ENCODE peak calls at places on chromosomes 7 and 10, in ten cellular contexts. F is neural crest cell, G is right lobe of liver, D is WTC11, M is Panc1, X is Calu3, Y is HFFc6, E is AG10803, P is BJ, U is coronary artery. S is an unnamed sample.

GRCh38 chr10:17247210-17247609 is 19.2 kb downstream of the VIM start:
- DNase-seq in D (no peak), F (no peak), Y (no peak), M (no peak), G (no peak), E (no peak), U (no peak), P (no peak), X (no peak), S (no peak)

GRCh38 chr7:1300636-1301035 is 68.0 kb downstream of the UNCX start:
- DNase-seq in D (no peak), P (no peak), U (no peak), E (no peak), X (no peak), F (no peak), Y (no peak), M (no peak), G (no peak), S (no peak)

GRCh38 chr10:34216348-34216908 is 598.7 kb downstream of the PARD3 start:
- DNase-seq in X (no peak), U (no peak), F (no peak), G (no peak), E (no peak), P (no peak), D (no peak), M (no peak), Y (no peak), S (no peak)

GRCh38 chr7:47520408-47520807 is 61.5 kb downstream of the TNS3 start:
- DNase-seq in F (no peak), M (no peak), X (no peak), Y (peak; percentile 13), U (peak; percentile 89), D (no peak), P (peak; percentile 92), E (peak; percentile 99), G (peak; percentile 60), S (no peak)

GRCh38 chr7:134298902-134299683 is 17.6 kb downstream of the SLC35B4 start:
- DNase-seq in P (no peak), X (no peak), G (peak; percentile 38), D (no peak), E (no peak), M (no peak), Y (no peak), U (no peak), F (no peak), S (no peak)

GRCh38 chr7:6367701-6368211 is 80.0 kb downstream of the DAGLB start:
- DNase-seq in M (no peak), F (no peak), U (no peak), G (no peak), E (peak; percentile 46), Y (peak; percentile 49), P (no peak), X (no peak), D (no peak), S (no peak)

GRCh38 chr10:79235765-79236755 is 111.2 kb upstream of the PPIF start:
- DNase-seq in X (no peak), F (no peak), M (no peak), Y (no peak), P (no peak), U (no peak), E (no peak), D (peak; percentile 53), G (no peak), S (no peak)

GRCh38 chr7:117791877-117792780 is 81.1 kb downstream of the CTTNBP2 start:
- DNase-seq in M (no peak), X (no peak), Y (no peak), G (no peak), E (no peak), P (no peak), D (no peak), U (no peak), F (no peak), S (no peak)

GRCh38 chr10:2351566-2351965 is 614.2 kb upstream of the ADARB2 start:
- DNase-seq in M (no peak), E (no peak), U (no peak), X (no peak), Y (no peak), G (no peak), D (no peak), F (no peak), P (no peak), S (no peak)

GRCh38 chr10:598415-599170 is 90.9 kb downstream of the DIP2C start:
- DNase-seq in M (no peak), U (no peak), X (no peak), E (peak; percentile 99), Y (peak; percentile 97), D (no peak), F (no peak), G (no peak), P (peak; percentile 99), S (no peak)

GRCh38 chr10:8543361-8544056 is 489.0 kb downstream of the GATA3 start:
- DNase-seq in U (no peak), P (no peak), G (no peak), F (no peak), X (peak; percentile 88), M (no peak), E (no peak), D (no peak), Y (no peak), S (no peak)

GRCh38 chr7:106905734-106906133 is 40.7 kb downstream of the PIK3CG start:
- DNase-seq in G (no peak), U (no peak), D (no peak), P (no peak), Y (no peak), E (no peak), X (no peak), F (no peak), M (no peak), S (no peak)

GRCh38 chr10:99912057-99912456 is 97.7 kb downstream of the DNMBP start:
- DNase-seq in X (no peak), F (no peak), Y (no peak), D (no peak), P (no peak), E (no peak), M (no peak), U (no peak), G (no peak), S (no peak)

GRCh38 chr10:99908512-99908911 is 101.2 kb downstream of the DNMBP start:
- DNase-seq in P (no peak), U (no peak), Y (no peak), M (no peak), X (no peak), G (no peak), D (no peak), E (no peak), F (no peak), S (no peak)

GRCh38 chr10:99905971-99906370 is 103.8 kb downstream of the DNMBP start:
- DNase-seq in Y (no peak), G (no peak), X (no peak), D (no peak), F (no peak), U (no peak), P (no peak), M (no peak), E (no peak), S (no peak)

DNA sequence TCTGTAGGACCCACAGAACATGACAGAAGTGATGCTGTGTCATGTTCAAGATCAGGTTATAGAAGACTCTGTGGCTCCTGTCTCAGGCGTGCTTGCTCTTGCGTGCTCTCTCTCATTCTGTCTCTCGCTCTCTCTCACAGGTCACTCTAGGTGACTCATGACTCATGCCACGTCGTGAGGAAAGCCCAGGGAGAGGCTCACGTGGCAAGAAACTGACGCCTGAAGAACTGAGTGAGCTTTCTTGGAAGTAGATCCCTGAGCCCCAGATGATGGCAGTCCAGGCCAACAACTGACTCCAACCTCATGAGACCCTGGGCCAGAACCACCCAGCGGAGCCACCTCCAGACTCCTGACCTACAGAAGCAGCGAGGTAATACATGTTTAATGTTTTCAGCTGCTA is 103.3 kb downstream of the DNMBP start:
- DNase-seq in U (no peak), P (no peak), F (no peak), X (peak; percentile 67), E (peak; percentile 89), D (no peak), Y (peak; percentile 42), M (peak; percentile 42), G (no peak), S (no peak)
- TF ChIP-seq CTCF in U (no peak), P (no peak), F (no peak), X (no peak), E (peak; percentile 36), D (no peak), Y (peak; percentile 11), M (no peak), G (no peak), S (no peak)

GRCh38 chr10:98461500-98461842 is 14.7 kb upstream of the HPS1 start:
- DNase-seq in Y (no peak), F (no peak), M (no peak), E (no peak), G (no peak), U (no peak), D (no peak), X (no peak), P (no peak), S (no peak)
- TF ChIP-seq CTCF in Y (no peak), F (no peak), M (no peak), E (no peak), G (no peak), U (no peak), D (no peak), X (no peak), P (no peak), S (no peak)

GRCh38 chr7:12683678-12684077 is 3.8 kb upstream of the ARL4A start:
- DNase-seq in D (no peak), G (no peak), P (no peak), U (no peak), M (no peak), X (no peak), Y (peak; percentile 19), F (no peak), E (peak; percentile 27), S (no peak)
- TF ChIP-seq CTCF in D (no peak), G (peak; percentile 31), P (peak; percentile 45), U (no peak), M (peak; percentile 57), X (no peak), Y (peak; percentile 74), F (peak; percentile 54), E (peak; percentile 53), S (peak; percentile 51)

GRCh38 chr10:47258921-47259320 is 41.1 kb upstream of the GDF10 start:
- DNase-seq in P (no peak), X (no peak), E (no peak), Y (no peak), F (no peak), D (no peak), G (no peak), U (no peak), M (no peak), S (no peak)

GRCh38 chr10:47256753-47257336 is 43.2 kb upstream of the GDF10 start:
- DNase-seq in Y (no peak), F (no peak), X (no peak), P (no peak), U (no peak), E (no peak), D (no peak), M (no peak), G (no peak), S (no peak)

GRCh38 chr10:47255866-47256265 is 44.1 kb upstream of the GDF10 start:
- DNase-seq in F (no peak), U (no peak), X (no peak), Y (no peak), E (no peak), G (no peak), D (no peak), M (no peak), P (no peak), S (no peak)

GRCh38 chr10:47259521-47259920 is 40.5 kb upstream of the GDF10 start:
- DNase-seq in P (no peak), F (no peak), E (no peak), M (no peak), Y (no peak), X (no peak), U (no peak), D (no peak), G (no peak), S (no peak)

GRCh38 chr10:47257396-47258120 is 42.4 kb upstream of the GDF10 start:
- DNase-seq in U (peak; percentile 46), M (no peak), D (no peak), Y (no peak), X (no peak), P (no peak), E (peak; percentile 52), G (no peak), F (no peak), S (no peak)
- TF ChIP-seq CTCF in U (no peak), M (no peak), D (no peak), Y (no peak), X (no peak), P (no peak), E (no peak), G (no peak), F (no peak), S (no peak)

S was measured in endothelial cell.